ENCODE peak calls at places on chromosome 10, in nine cellular contexts. One of them, this sample, is unnamed.

GRCh38 chr10:76301950-76302349 is 870.5 kb downstream of the LRMDA start:
- DNase-seq in pulmonary artery endothelial cell: no peak
- DNase-seq in hepatocyte: peak
- DNase-seq in nephron progenitor cell: no peak
- DNase-seq in NCI-H1694: no peak
- DNase-seq in activated CD4-positive, alpha-beta T cell treated with anti-CD3 and anti-CD28 coated beads, Interleukin-2, amount 50 U/mL, for 1 hour: no peak
- DNase-seq in GM19239: no peak
- DNase-seq in AG08395: no peak
- DNase-seq in fibroblast of mammary gland: peak
- DNase-seq in this sample: peak

GRCh38 chr10:130230611-130231010 is 94.4 kb downstream of the GLRX3 start:
- DNase-seq in pulmonary artery endothelial cell: no peak
- DNase-seq in hepatocyte: no peak
- DNase-seq in nephron progenitor cell: no peak
- DNase-seq in NCI-H1694: no peak
- DNase-seq in activated CD4-positive, alpha-beta T cell treated with anti-CD3 and anti-CD28 coated beads, Interleukin-2, amount 50 U/mL, for 1 hour: no peak
- DNase-seq in GM19239: no peak
- DNase-seq in AG08395: no peak
- DNase-seq in fibroblast of mammary gland: no peak
- DNase-seq in this sample: no peak

GRCh38 chr10:45179716-45180115 is 135.7 kb downstream of the OR13A1 start:
- DNase-seq in pulmonary artery endothelial cell: no peak
- DNase-seq in hepatocyte: no peak
- DNase-seq in nephron progenitor cell: no peak
- DNase-seq in NCI-H1694: no peak
- DNase-seq in activated CD4-positive, alpha-beta T cell treated with anti-CD3 and anti-CD28 coated beads, Interleukin-2, amount 50 U/mL, for 1 hour: no peak
- DNase-seq in GM19239: no peak
- DNase-seq in AG08395: no peak
- DNase-seq in fibroblast of mammary gland: peak
- DNase-seq in this sample: no peak

GRCh38 chr10:14670551-14671240 is 104.0 kb downstream of the FAM107B start:
- DNase-seq in pulmonary artery endothelial cell: no peak
- DNase-seq in hepatocyte: peak
- DNase-seq in nephron progenitor cell: no peak
- DNase-seq in NCI-H1694: no peak
- DNase-seq in activated CD4-positive, alpha-beta T cell treated with anti-CD3 and anti-CD28 coated beads, Interleukin-2, amount 50 U/mL, for 1 hour: no peak
- DNase-seq in GM19239: no peak
- DNase-seq in AG08395: peak
- DNase-seq in fibroblast of mammary gland: peak
- DNase-seq in this sample: no peak

GRCh38 chr10:16952610-16953009 is 135.4 kb upstream of the RSU1 start:
- DNase-seq in pulmonary artery endothelial cell: no peak
- DNase-seq in hepatocyte: no peak
- DNase-seq in nephron progenitor cell: no peak
- DNase-seq in NCI-H1694: no peak
- DNase-seq in activated CD4-positive, alpha-beta T cell treated with anti-CD3 and anti-CD28 coated beads, Interleukin-2, amount 50 U/mL, for 1 hour: no peak
- DNase-seq in GM19239: no peak
- DNase-seq in AG08395: no peak
- DNase-seq in fibroblast of mammary gland: peak
- DNase-seq in this sample: no peak

GRCh38 chr10:116721048-116721897 is 21.1 kb downstream of the HSPA12A start:
- DNase-seq in pulmonary artery endothelial cell: no peak
- DNase-seq in hepatocyte: no peak
- DNase-seq in nephron progenitor cell: no peak
- DNase-seq in NCI-H1694: no peak
- DNase-seq in activated CD4-positive, alpha-beta T cell treated with anti-CD3 and anti-CD28 coated beads, Interleukin-2, amount 50 U/mL, for 1 hour: no peak
- DNase-seq in GM19239: no peak
- DNase-seq in AG08395: no peak
- DNase-seq in fibroblast of mammary gland: no peak
- DNase-seq in this sample: no peak

GRCh38 chr10:6796231-6796630 is 216.2 kb upstream of the PRKCQ start:
- DNase-seq in pulmonary artery endothelial cell: no peak
- DNase-seq in hepatocyte: no peak
- DNase-seq in nephron progenitor cell: no peak
- DNase-seq in NCI-H1694: no peak
- DNase-seq in activated CD4-positive, alpha-beta T cell treated with anti-CD3 and anti-CD28 coated beads, Interleukin-2, amount 50 U/mL, for 1 hour: no peak
- DNase-seq in GM19239: no peak
- DNase-seq in AG08395: no peak
- DNase-seq in fibroblast of mammary gland: no peak
- DNase-seq in this sample: no peak

GRCh38 chr10:112732277-112732891 is 217.7 kb upstream of the TCF7L2 start:
- DNase-seq in pulmonary artery endothelial cell: no peak
- DNase-seq in hepatocyte: no peak
- DNase-seq in nephron progenitor cell: no peak
- DNase-seq in NCI-H1694: no peak
- DNase-seq in activated CD4-positive, alpha-beta T cell treated with anti-CD3 and anti-CD28 coated beads, Interleukin-2, amount 50 U/mL, for 1 hour: no peak
- DNase-seq in GM19239: no peak
- DNase-seq in AG08395: peak
- DNase-seq in fibroblast of mammary gland: peak
- DNase-seq in this sample: no peak

GRCh38 chr10:103949728-103950127 is 17.2 kb upstream of the SLK start:
- DNase-seq in pulmonary artery endothelial cell: no peak
- DNase-seq in hepatocyte: no peak
- DNase-seq in nephron progenitor cell: no peak
- DNase-seq in NCI-H1694: no peak
- DNase-seq in activated CD4-positive, alpha-beta T cell treated with anti-CD3 and anti-CD28 coated beads, Interleukin-2, amount 50 U/mL, for 1 hour: no peak
- DNase-seq in GM19239: no peak
- DNase-seq in AG08395: no peak
- DNase-seq in fibroblast of mammary gland: no peak
- DNase-seq in this sample: no peak

GRCh38 chr10:95925033-95925432 is 17.3 kb downstream of the CC2D2B start:
- DNase-seq in pulmonary artery endothelial cell: no peak
- DNase-seq in hepatocyte: no peak
- DNase-seq in nephron progenitor cell: no peak
- DNase-seq in NCI-H1694: no peak
- DNase-seq in activated CD4-positive, alpha-beta T cell treated with anti-CD3 and anti-CD28 coated beads, Interleukin-2, amount 50 U/mL, for 1 hour: no peak
- DNase-seq in GM19239: no peak
- DNase-seq in AG08395: no peak
- DNase-seq in fibroblast of mammary gland: no peak
- DNase-seq in this sample: no peak